ENCODE peak calls at places on chromosomes 4 and X, in five cellular contexts. N, J, X, Q and I are unnamed samples.

GRCh38 chr4:124943145-124943889 is 230.8 kb upstream of the ANKRD50 start:
- DNase-seq in N (no peak), X (no peak), Q (no peak), J (no peak), I (no peak)

GRCh38 chr4:55181606-55182005 is 56.2 kb upstream of the KDR start:
- DNase-seq in J (no peak), N (no peak), X (no peak), Q (no peak), I (no peak)

GRCh38 chr4:119597377-119597776 is 31.2 kb downstream of the PDE5A start:
- DNase-seq in N (no peak), Q (no peak), X (no peak), J (no peak), I (no peak)

GRCh38 chr4:57109847-57110634 is at the start of gene IGFBP7:
- DNase-seq in J (peak), Q (peak), N (peak), X (no peak), I (no peak)

GRCh38 chrX:35664838-35665237 is 133.3 kb upstream of the MAGEB16 start:
- DNase-seq in J (no peak), N (no peak), Q (no peak), X (no peak), I (no peak)

GRCh38 chr4:131337956-131338355 is 1811.1 kb upstream of the PCDH10 start:
- DNase-seq in X (no peak), J (no peak), N (no peak), Q (no peak), I (no peak)

GRCh38 chrX:133657455-133657854 is 242.2 kb upstream of the GPC4 start:
- DNase-seq in X (no peak), N (no peak), Q (no peak), J (no peak), I (no peak)

GRCh38 chr4:77538144-77538543 is 67.5 kb upstream of the CXCL13 start:
- DNase-seq in X (no peak), Q (peak), N (no peak), J (no peak), I (no peak)

GRCh38 chrX:154411981-154412340 is 622 bp downstream of the TAFAZZIN start:
- DNase-seq in X (no peak), N (peak), Q (peak), J (no peak), I (no peak)

GRCh38 chrX:19875051-19875432 is 12.4 kb downstream of the SH3KBP1 start:
- DNase-seq in X (no peak), Q (no peak), J (no peak), N (no peak), I (no peak)

GRCh38 chr4:63063765-63064164 is 1345.5 kb downstream of the TECRL start:
- DNase-seq in N (no peak), X (no peak), Q (no peak), J (no peak), I (no peak)

GRCh38 chr4:180261346-180261745 is 1981.9 kb upstream of the TENM3 start:
- DNase-seq in X (no peak), J (no peak), N (no peak), Q (no peak), I (no peak)

GRCh38 chrX:28910501-28910900 is 323.3 kb downstream of the IL1RAPL1 start:
- DNase-seq in J (no peak), X (no peak), Q (no peak), N (no peak), I (no peak)

GRCh38 chr4:159273126-159273438 is 170.2 kb downstream of the RAPGEF2 start:
- DNase-seq in J (no peak), X (no peak), N (no peak), Q (no peak), I (no peak)

GRCh38 chrX:13123857-13124345 is 79.5 kb upstream of the FAM9C start:
- DNase-seq in Q (no peak), N (no peak), J (no peak), X (no peak), I (no peak)

GRCh38 chr4:171621646-171622045 is 191.6 kb upstream of the GALNTL6 start:
- DNase-seq in N (no peak), J (no peak), X (no peak), Q (no peak), I (no peak)

GRCh38 chr4:140308366-140309123 is 64.9 kb upstream of the SCOC start:
- DNase-seq in N (no peak), Q (peak), J (peak), X (no peak), I (peak)

GRCh38 chrX:100599456-100599855 is 14.7 kb downstream of the TNMD start:
- DNase-seq in N (no peak), Q (no peak), J (no peak), X (no peak), I (no peak)

GRCh38 chr4:184647391-184648101 is 1.7 kb downstream of the CASP3 start:
- DNase-seq in X (no peak), Q (peak), N (no peak), J (no peak), I (no peak)

GRCh38 chr4:48909697-48910096 is 3.1 kb upstream of the OCIAD2 start:
- DNase-seq in J (peak), Q (peak), N (no peak), X (no peak), I (peak)

GRCh38 chrX:33211356-33212254 is at the start of gene DMD:
- DNase-seq in J (no peak), X (peak), N (no peak), Q (peak), I (peak)

GRCh38 chr4:2923678-2924173 is 39.5 kb downstream of the NOP14 start:
- DNase-seq in J (no peak), N (no peak), Q (no peak), X (no peak), I (no peak)

GRCh38 chr4:2274320-2275043 is 12.6 kb upstream of the MXD4 start:
- DNase-seq in X (no peak), J (no peak), Q (no peak), N (no peak), I (no peak)

GRCh38 chrX:44260609-44261008 is 82.9 kb downstream of the EFHC2 start:
- DNase-seq in Q (no peak), J (no peak), N (no peak), X (no peak), I (no peak)

GRCh38 chr4:150123982-150124670 is 45.9 kb downstream of the DCLK2 start:
- DNase-seq in X (no peak), Q (no peak), N (no peak), J (no peak), I (no peak)

GRCh38 chrX:38882894-38883620 is 81.8 kb downstream of the MID1IP1 start:
- DNase-seq in Q (peak), N (no peak), J (peak), X (no peak), I (no peak)

GRCh38 chr4:169070071-169070894 is 60.2 kb upstream of the CBR4 start:
- DNase-seq in Q (no peak), N (no peak), X (no peak), J (no peak), I (peak)

GRCh38 chr4:38753021-38753806 is 29.6 kb downstream of the TLR10 start:
- DNase-seq in Q (peak), N (no peak), X (no peak), J (peak), I (peak)

GRCh38 chr4:102404551-102404969 is 59.3 kb upstream of the SLC39A8 start:
- DNase-seq in Q (no peak), N (no peak), J (no peak), X (no peak), I (no peak)

GRCh38 chr4:153002110-153002509 is 66.0 kb downstream of the FHDC1 start:
- DNase-seq in X (no peak), Q (no peak), N (no peak), J (no peak), I (no peak)

GRCh38 chr4:131499139-131499873 is 1649.8 kb upstream of the PCDH10 start:
- DNase-seq in J (no peak), N (no peak), X (no peak), Q (peak), I (no peak)

GRCh38 chrX:144722307-144722706 is 525.0 kb upstream of the SPANXN1 start:
- DNase-seq in Q (no peak), J (no peak), N (no peak), X (no peak), I (no peak)

GRCh38 chrX:105209406-105209805 is 11.1 kb downstream of the TEX13A start:
- DNase-seq in Q (no peak), J (no peak), N (no peak), X (no peak), I (no peak)

GRCh38 chr4:56330691-56331090 is 56.6 kb downstream of the AASDH start:
- DNase-seq in J (no peak), X (no peak), Q (no peak), N (no peak), I (no peak)

GRCh38 chr4:73222466-73223257 is 35.9 kb downstream of the ANKRD17 start:
- DNase-seq in Q (peak), X (no peak), J (peak), N (peak), I (peak)

GRCh38 chr4:167117273-167117672 is 117.0 kb downstream of the SPOCK3 start:
- DNase-seq in N (no peak), J (no peak), Q (no peak), X (no peak), I (no peak)

GRCh38 chrX:47091149-47091775 is 13.0 kb downstream of the RGN start:
- DNase-seq in J (no peak), X (no peak), Q (no peak), N (peak), I (no peak)

GRCh38 chr4:9932771-9933170 is 88.5 kb downstream of the SLC2A9 start:
- DNase-seq in Q (no peak), J (no peak), X (no peak), N (no peak), I (no peak)

GRCh38 chr4:8050555-8051206 is 107.9 kb downstream of the ABLIM2 start:
- DNase-seq in X (no peak), Q (peak), J (no peak), N (no peak), I (peak)